ENCODE peak calls at places on chromosome 22, in ten cellular contexts. D, R, Z, T, P, L, Q, C, U and A are unnamed samples.

GRCh38 chr22:32823024-32823730 is 21.7 kb downstream of the TIMP3 start:
- DNase-seq in D (no peak), R (peak), Z (peak), T (peak), P (peak), L (peak), Q (peak), C (no peak), U (peak), A (peak)

GRCh38 chr22:26916236-26916635 is 258.8 kb downstream of the MIAT start:
- DNase-seq in D (no peak), R (no peak), Z (no peak), T (no peak), P (no peak), L (no peak), Q (no peak), C (no peak), U (no peak), A (no peak)

GRCh38 chr22:38316340-38317236 is 645 bp downstream of the CSNK1E start:
- DNase-seq in D (peak), R (peak), Z (peak), T (no peak), P (peak), L (peak), Q (peak), C (no peak), U (peak), A (peak)

GRCh38 chr22:26318975-26319374 is 110.1 kb upstream of the ASPHD2 start:
- DNase-seq in D (no peak), R (peak), Z (no peak), T (peak), P (no peak), L (peak), Q (no peak), C (no peak), U (peak), A (no peak)

GRCh38 chr22:50622723-50623327 is 5.1 kb downstream of the ARSA start:
- DNase-seq in D (no peak), R (no peak), Z (peak), T (peak), P (peak), L (no peak), Q (no peak), C (no peak), U (no peak), A (no peak)

GRCh38 chr22:31828739-31829138 is 74.9 kb downstream of the DEPDC5 start:
- DNase-seq in D (no peak), R (no peak), Z (no peak), T (no peak), P (no peak), L (no peak), Q (no peak), C (no peak), U (no peak), A (no peak)

GRCh38 chr22:38841211-38841610 is 2.6 kb downstream of the NPTXR start:
- DNase-seq in D (no peak), R (no peak), Z (no peak), T (no peak), P (no peak), L (no peak), Q (no peak), C (no peak), U (no peak), A (no peak)

GRCh38 chr22:26658671-26659478 is 1.5 kb downstream of the MIAT start:
- DNase-seq in D (peak), R (peak), Z (peak), T (no peak), P (no peak), L (peak), Q (peak), C (peak), U (peak), A (peak)

GRCh38 chr22:30701872-30702271 is 7.2 kb downstream of the OSBP2 start:
- DNase-seq in D (no peak), R (peak), Z (no peak), T (no peak), P (no peak), L (peak), Q (peak), C (no peak), U (peak), A (no peak)

GRCh38 chr22:27370281-27370680 is 431.3 kb downstream of the MN1 start:
- DNase-seq in D (no peak), R (peak), Z (no peak), T (no peak), P (no peak), L (no peak), Q (no peak), C (no peak), U (no peak), A (no peak)

GRCh38 chr22:24289781-24290181 is 19.1 kb downstream of the SPECC1L start:
- DNase-seq in D (no peak), R (no peak), Z (no peak), T (no peak), P (peak), L (peak), Q (no peak), C (no peak), U (peak), A (peak)

GRCh38 chr22:19568337-19569311 is 44.4 kb upstream of the CLDN5 start:
- DNase-seq in D (no peak), R (peak), Z (no peak), T (no peak), P (no peak), L (peak), Q (peak), C (peak), U (peak), A (no peak)

GRCh38 chr22:39598017-39598965 is 27.7 kb downstream of the CACNA1I start:
- DNase-seq in D (peak), R (no peak), Z (peak), T (no peak), P (no peak), L (no peak), Q (no peak), C (no peak), U (no peak), A (peak)

GRCh38 chr22:35417606-35418005 is 17.7 kb downstream of the MCM5 start:
- DNase-seq in D (no peak), R (no peak), Z (no peak), T (no peak), P (no peak), L (no peak), Q (no peak), C (no peak), U (no peak), A (no peak)

GRCh38 chr22:11360632-11361031 is 4167.4 kb upstream of the OR11H1 start:
- DNase-seq in D (no peak), R (peak), Z (no peak), T (no peak), P (no peak), L (no peak), Q (no peak), C (no peak), U (no peak), A (no peak)

GRCh38 chr22:37911697-37912096 is 5.6 kb downstream of the MICALL1 start:
- DNase-seq in D (no peak), R (no peak), Z (no peak), T (no peak), P (no peak), L (no peak), Q (no peak), C (no peak), U (no peak), A (no peak)

GRCh38 chr22:16955678-16956210 is 52.3 kb downstream of the GAB4 start:
- DNase-seq in D (no peak), R (no peak), Z (no peak), T (no peak), P (no peak), L (no peak), Q (no peak), C (no peak), U (no peak), A (peak)

GRCh38 chr22:21080435-21081137 is 34.8 kb downstream of the LRRC74B start:
- DNase-seq in D (no peak), R (no peak), Z (no peak), T (no peak), P (no peak), L (no peak), Q (no peak), C (no peak), U (no peak), A (no peak)

GRCh38 chr22:17258015-17258827 is 39.0 kb upstream of the ADA2 start:
- DNase-seq in D (peak), R (peak), Z (peak), T (peak), P (peak), L (no peak), Q (no peak), C (no peak), U (peak), A (peak)

GRCh38 chr22:30221121-30221992 is 25.2 kb downstream of the LIF start:
- DNase-seq in D (peak), R (no peak), Z (peak), T (no peak), P (no peak), L (no peak), Q (no peak), C (no peak), U (no peak), A (no peak)

GRCh38 chr22:35230839-35231584 is 26.3 kb upstream of the HMGXB4 start:
- DNase-seq in D (no peak), R (peak), Z (peak), T (no peak), P (no peak), L (peak), Q (no peak), C (no peak), U (peak), A (no peak)

GRCh38 chr22:32000171-32000570 is 42.9 kb upstream of the SLC5A1 start:
- DNase-seq in D (no peak), R (no peak), Z (no peak), T (no peak), P (no peak), L (no peak), Q (no peak), C (no peak), U (no peak), A (no peak)

GRCh38 chr22:29842740-29843139 is 4.7 kb upstream of the ASCC2 start:
- DNase-seq in D (no peak), R (peak), Z (no peak), T (peak), P (no peak), L (peak), Q (peak), C (peak), U (peak), A (no peak)

GRCh38 chr22:22836635-22837034 is 51.0 kb upstream of the IGLL5 start:
- DNase-seq in D (no peak), R (no peak), Z (no peak), T (peak), P (no peak), L (no peak), Q (no peak), C (no peak), U (no peak), A (no peak)

GRCh38 chr22:30902496-30903357 is 65.8 kb downstream of the MORC2 start:
- DNase-seq in D (no peak), R (no peak), Z (no peak), T (no peak), P (no peak), L (no peak), Q (no peak), C (no peak), U (no peak), A (no peak)

GRCh38 chr22:44249376-44250147 is 63.2 kb downstream of the SHISAL1 start:
- DNase-seq in D (no peak), R (no peak), Z (no peak), T (no peak), P (no peak), L (no peak), Q (no peak), C (no peak), U (no peak), A (no peak)

GRCh38 chr22:39900306-39901227 is at the start of gene GRAP2:
- DNase-seq in D (peak), R (no peak), Z (peak), T (no peak), P (no peak), L (no peak), Q (no peak), C (no peak), U (no peak), A (no peak)

GRCh38 chr22:39349967-39350802 is at the start of gene SYNGR1:
- DNase-seq in D (no peak), R (no peak), Z (no peak), T (no peak), P (no peak), L (peak), Q (no peak), C (no peak), U (no peak), A (no peak)

GRCh38 chr22:36329217-36330078 is 58.3 kb downstream of the MYH9 start:
- DNase-seq in D (peak), R (peak), Z (peak), T (peak), P (no peak), L (peak), Q (peak), C (peak), U (peak), A (peak)

GRCh38 chr22:26800858-26801257 is 143.5 kb downstream of the MIAT start:
- DNase-seq in D (no peak), R (no peak), Z (no peak), T (no peak), P (no peak), L (peak), Q (peak), C (no peak), U (peak), A (no peak)

GRCh38 chr22:30129636-30130035 is 49.4 kb downstream of the HORMAD2 start:
- DNase-seq in D (no peak), R (no peak), Z (no peak), T (no peak), P (no peak), L (no peak), Q (no peak), C (no peak), U (no peak), A (no peak)

GRCh38 chr22:27474112-27474571 is 327.4 kb downstream of the MN1 start:
- DNase-seq in D (no peak), R (peak), Z (no peak), T (peak), P (no peak), L (no peak), Q (no peak), C (peak), U (no peak), A (no peak)

GRCh38 chr22:28799834-28800307 is 498 bp downstream of the XBP1 start:
- DNase-seq in D (no peak), R (peak), Z (peak), T (peak), P (peak), L (peak), Q (peak), C (no peak), U (peak), A (peak)

GRCh38 chr22:17842386-17842785 is 68.1 kb upstream of the BID start:
- DNase-seq in D (peak), R (no peak), Z (peak), T (no peak), P (peak), L (no peak), Q (no peak), C (no peak), U (no peak), A (peak)

GRCh38 chr22:22943521-22944267 is 56.1 kb downstream of the IGLL5 start:
- DNase-seq in D (no peak), R (no peak), Z (peak), T (no peak), P (no peak), L (no peak), Q (no peak), C (no peak), U (no peak), A (no peak)

GRCh38 chr22:30634477-30635233 is 926 bp upstream of the SLC35E4 start:
- DNase-seq in D (peak), R (peak), Z (peak), T (peak), P (peak), L (peak), Q (peak), C (peak), U (peak), A (peak)

GRCh38 chr22:22710719-22711531 is 66.5 kb downstream of the GGTLC2 start:
- DNase-seq in D (peak), R (no peak), Z (peak), T (peak), P (no peak), L (peak), Q (peak), C (no peak), U (peak), A (peak)

GRCh38 chr22:46247443-46247975 is 2.6 kb downstream of the CDPF1 start:
- DNase-seq in D (no peak), R (no peak), Z (no peak), T (no peak), P (no peak), L (no peak), Q (no peak), C (no peak), U (no peak), A (peak)